ENCODE peak calls at places on chromosomes 2 and 18, in seven cellular contexts. One of them, this sample, is unnamed.

GRCh38 chr2:74430502-74430901 is 9.0 kb downstream of the WDR54 start:
- DNase-seq in NCI-H2029 treated with DMSO at 0.1 percent for 48 hours: no peak
- DNase-seq in anterior cingulate cortex: no peak
- DNase-seq in uterus: no peak
- DNase-seq in PC-3: no peak
- DNase-seq in adipocyte: no peak
- DNase-seq in WTC11: no peak
- DNase-seq in this sample: no peak

GRCh38 chr2:12797815-12798214 is 81.1 kb downstream of the TRIB2 start:
- DNase-seq in NCI-H2029 treated with DMSO at 0.1 percent for 48 hours: no peak
- DNase-seq in anterior cingulate cortex: no peak
- DNase-seq in uterus: no peak
- DNase-seq in PC-3: peak
- DNase-seq in adipocyte: peak
- DNase-seq in WTC11: no peak
- DNase-seq in this sample: peak

GRCh38 chr2:171523339-171523931 is 1.2 kb downstream of the CYBRD1 start:
- DNase-seq in NCI-H2029 treated with DMSO at 0.1 percent for 48 hours: no peak
- DNase-seq in anterior cingulate cortex: peak
- DNase-seq in uterus: peak
- DNase-seq in PC-3: peak
- DNase-seq in adipocyte: peak
- DNase-seq in WTC11: peak
- DNase-seq in this sample: peak

GRCh38 chr2:11309706-11310105 is 34.7 kb downstream of the ROCK2 start:
- DNase-seq in NCI-H2029 treated with DMSO at 0.1 percent for 48 hours: no peak
- DNase-seq in anterior cingulate cortex: no peak
- DNase-seq in uterus: no peak
- DNase-seq in PC-3: no peak
- DNase-seq in adipocyte: peak
- DNase-seq in WTC11: no peak
- DNase-seq in this sample: no peak

GRCh38 chr2:85604568-85605339 is 2.3 kb upstream of the TMEM150A start:
- DNase-seq in NCI-H2029 treated with DMSO at 0.1 percent for 48 hours: no peak
- DNase-seq in anterior cingulate cortex: no peak
- DNase-seq in uterus: no peak
- DNase-seq in PC-3: no peak
- DNase-seq in adipocyte: peak
- DNase-seq in WTC11: no peak
- DNase-seq in this sample: no peak

GRCh38 chr18:42113529-42114191 is 158.6 kb downstream of the PIK3C3 start:
- DNase-seq in NCI-H2029 treated with DMSO at 0.1 percent for 48 hours: no peak
- DNase-seq in anterior cingulate cortex: no peak
- DNase-seq in uterus: no peak
- DNase-seq in PC-3: no peak
- DNase-seq in adipocyte: peak
- DNase-seq in WTC11: no peak
- DNase-seq in this sample: peak

GRCh38 chr2:97676620-97677019 is 7.1 kb downstream of the C2orf92 start:
- DNase-seq in NCI-H2029 treated with DMSO at 0.1 percent for 48 hours: no peak
- DNase-seq in anterior cingulate cortex: no peak
- DNase-seq in uterus: no peak
- DNase-seq in PC-3: no peak
- DNase-seq in adipocyte: no peak
- DNase-seq in WTC11: no peak
- DNase-seq in this sample: no peak

GRCh38 chr2:30915485-30915884 is 108.2 kb upstream of the CAPN13 start:
- DNase-seq in NCI-H2029 treated with DMSO at 0.1 percent for 48 hours: no peak
- DNase-seq in anterior cingulate cortex: no peak
- DNase-seq in uterus: no peak
- DNase-seq in PC-3: peak
- DNase-seq in adipocyte: no peak
- DNase-seq in WTC11: peak
- DNase-seq in this sample: no peak

GRCh38 chr2:69177063-69177771 is 164.2 kb downstream of the ANTXR1 start:
- DNase-seq in NCI-H2029 treated with DMSO at 0.1 percent for 48 hours: no peak
- DNase-seq in anterior cingulate cortex: no peak
- DNase-seq in uterus: peak
- DNase-seq in PC-3: no peak
- DNase-seq in adipocyte: peak
- DNase-seq in WTC11: peak
- DNase-seq in this sample: no peak

This sample was measured in astrocyte of the cerebellum.